ENCODE peak calls at places on chromosomes 12 and 14, in nine cellular contexts. F, Q, A, C, W, D, J, H and S are unnamed samples.

GRCh38 chr14:35155962-35156361 is 33.6 kb downstream of the PRORP start:
- DNase-seq in F (no peak), D (peak; percentile 21), A (peak; percentile 33), Q (peak; percentile 3), C (peak; percentile 40), H (no peak), J (peak; percentile 2), W (no peak), S (peak; percentile 27)

GRCh38 chr14:33123281-33123680 is 184.6 kb downstream of the NPAS3 start:
- DNase-seq in D (no peak), H (no peak), W (no peak), J (no peak), Q (no peak), A (no peak), C (no peak), F (no peak), S (no peak)

GRCh38 chr14:97930191-97930590 is 1133.0 kb downstream of the VRK1 start:
- DNase-seq in Q (peak; percentile 30), C (no peak), W (no peak), A (no peak), D (no peak), J (no peak), F (no peak), H (no peak), S (no peak)

GRCh38 chr14:101845896-101846295 is 84.4 kb downstream of the PPP2R5C start:
- DNase-seq in C (no peak), W (no peak), A (no peak), F (no peak), Q (no peak), J (no peak), H (no peak), D (peak; percentile 54), S (no peak)

GRCh38 chr12:84767079-84767478 is 145.5 kb downstream of the SLC6A15 start:
- DNase-seq in A (no peak), J (no peak), Q (no peak), C (no peak), F (no peak), D (peak; percentile 38), W (no peak), H (no peak), S (no peak)

GRCh38 chr12:16347391-16348298 is at the start of gene MGST1:
- DNase-seq in W (peak; percentile 57), C (peak; percentile 81), Q (peak; percentile 80), D (peak; percentile 8), H (peak; percentile 35), A (peak; percentile 70), F (peak; percentile 96), J (peak; percentile 96), S (peak; percentile 73)

GRCh38 chr14:71163842-71164500 is 256.7 kb downstream of the PCNX1 start:
- DNase-seq in C (no peak), D (no peak), F (no peak), H (no peak), Q (no peak), W (no peak), J (no peak), A (no peak), S (no peak)

GRCh38 chr12:21336656-21337055 is 1.9 kb upstream of the SLCO1A2 start:
- DNase-seq in Q (no peak), W (no peak), H (no peak), J (no peak), D (no peak), F (no peak), A (no peak), C (no peak), S (no peak)

GRCh38 chr12:58148405-58148804 is 207.0 kb downstream of the ATP23 start:
- DNase-seq in W (peak; percentile 6), J (no peak), H (no peak), F (no peak), Q (peak; percentile 24), A (no peak), D (peak; percentile 15), C (peak; percentile 80), S (peak; percentile 82)

GRCh38 chr12:47110706-47111391 is 31.1 kb upstream of the AMIGO2 start:
- DNase-seq in Q (no peak), J (no peak), D (no peak), A (no peak), C (no peak), F (no peak), H (no peak), W (no peak), S (no peak)

GRCh38 chr14:34461334-34462131 is 507 bp downstream of the SPTSSA start:
- DNase-seq in H (no peak), C (peak; percentile 76), D (no peak), A (peak; percentile 11), W (peak; percentile 13), Q (peak; percentile 71), F (peak; percentile 78), J (peak; percentile 77), S (peak; percentile 56)

GRCh38 chr14:104598461-104599273 is 5.9 kb downstream of the TMEM179 start:
- DNase-seq in A (no peak), D (peak; percentile 31), H (no peak), C (no peak), Q (no peak), F (no peak), W (no peak), J (no peak), S (no peak)

GRCh38 chr14:73829526-73830431 is 21.9 kb upstream of the PTGR2 start:
- DNase-seq in W (no peak), H (no peak), J (no peak), D (no peak), Q (peak; percentile 56), C (peak; percentile 89), F (no peak), A (no peak), S (peak; percentile 65)

GRCh38 chr12:132537049-132537448 is 47.1 kb downstream of the FBRSL1 start:
- DNase-seq in H (no peak), A (no peak), Q (no peak), C (no peak), F (no peak), W (no peak), D (no peak), J (no peak), S (no peak)

GRCh38 chr14:52473557-52473956 is 78.7 kb downstream of the TXNDC16 start:
- DNase-seq in C (peak; percentile 45), W (peak; percentile 28), F (peak; percentile 12), J (peak; percentile 38), D (peak; percentile 16), H (no peak), A (peak; percentile 14), Q (peak; percentile 27), S (peak; percentile 78)

GRCh38 chr14:76950043-76951020 is 78.2 kb downstream of the IRF2BPL start:
- DNase-seq in Q (no peak), W (no peak), J (no peak), H (no peak), C (peak; percentile 80), D (no peak), A (no peak), F (no peak), S (peak; percentile 60)

DNA sequence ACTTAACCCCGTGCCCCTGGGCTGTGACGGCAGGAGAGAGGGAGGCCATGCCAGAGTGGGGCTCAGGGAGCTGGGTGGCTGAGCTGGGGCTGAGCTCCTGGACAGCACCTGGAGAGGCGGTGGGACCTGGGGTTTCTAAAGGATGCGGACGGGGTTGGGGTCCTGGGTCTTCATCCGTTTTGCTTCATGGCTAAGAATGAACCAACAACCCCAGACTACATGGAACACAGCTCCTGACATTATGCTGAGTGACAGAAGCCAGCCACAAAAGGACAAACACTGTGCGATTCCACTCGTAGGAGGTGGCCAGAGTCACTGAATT is 60.6 kb downstream of the NCOR2 start:
- DNase-seq in C (no peak), H (no peak), Q (no peak), D (no peak), J (no peak), W (no peak), A (no peak), F (no peak), S (no peak)
- H3K79me2 ChIP-seq in C (peaks cover 100% of the 10 kb centered on the region), H (peaks cover 92% of the 10 kb centered on the region), Q (peaks cover 97% of the 10 kb centered on the region), D (peaks cover 100% of the 10 kb centered on the region), J (peaks cover 100% of the 10 kb centered on the region), W (peaks cover 75% of the 10 kb centered on the region), A (no peaks in the 10 kb centered on the region), F (peaks cover 96% of the 10 kb centered on the region), S (peaks cover 58% of the 10 kb centered on the region)

DNA sequence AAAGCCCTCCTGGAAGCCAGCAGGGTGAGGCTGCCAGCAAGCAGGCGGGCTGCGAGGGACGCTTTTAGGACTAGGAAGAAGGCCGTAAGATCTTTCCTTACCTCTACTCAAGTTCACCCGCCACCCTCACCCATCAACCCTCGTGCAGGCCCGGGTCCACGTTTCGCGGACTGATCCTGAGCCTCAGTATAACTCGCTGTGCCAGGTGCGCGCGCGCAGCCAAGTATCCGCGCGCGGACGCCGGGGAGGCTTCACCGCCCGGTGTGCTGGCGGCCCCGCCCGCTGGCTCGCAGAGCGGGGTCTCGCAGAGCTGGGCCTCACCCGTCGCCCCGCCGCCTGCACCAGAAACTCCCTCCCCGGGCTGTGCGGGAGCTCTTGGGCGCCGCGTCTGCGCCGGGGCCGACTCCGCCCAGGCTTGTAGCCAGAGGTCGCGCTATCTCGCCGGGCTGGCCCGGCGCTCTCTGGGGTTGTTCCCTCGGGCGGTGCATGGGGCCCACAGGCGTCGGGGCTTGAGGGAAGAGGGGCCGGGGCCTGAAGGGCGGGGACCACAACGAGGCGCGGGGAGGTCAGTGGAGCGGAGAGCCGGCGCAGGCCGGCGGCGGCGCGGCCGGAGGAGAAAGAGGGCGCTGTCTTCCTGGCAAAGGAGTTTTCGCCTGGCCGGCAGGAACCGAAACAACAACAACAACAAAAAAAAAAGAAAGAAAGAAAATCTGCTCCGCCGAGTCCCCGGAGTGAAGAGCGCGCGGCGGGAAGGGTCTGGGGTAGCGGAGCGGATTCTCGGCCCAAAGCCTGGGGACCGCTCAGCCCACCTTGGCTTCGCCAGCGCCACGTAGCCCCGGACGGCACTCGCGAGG is 7.7 kb upstream of the SIX1 start:
- DNase-seq in D (peak; percentile 71), J (peak; percentile 88), Q (peak; percentile 68), C (peak; percentile 83), W (no peak), A (peak; percentile 94), F (peak; percentile 90), H (peak; percentile 51), S (peak; percentile 76)
- TF ChIP-seq EZH2phosphoT487 in D (no peak), J (peak; percentile 6), Q (no peak), C (no peak), W (no peak), A (no peak), F (peak; percentile 71), H (no peak), S (no peak)

DNA sequence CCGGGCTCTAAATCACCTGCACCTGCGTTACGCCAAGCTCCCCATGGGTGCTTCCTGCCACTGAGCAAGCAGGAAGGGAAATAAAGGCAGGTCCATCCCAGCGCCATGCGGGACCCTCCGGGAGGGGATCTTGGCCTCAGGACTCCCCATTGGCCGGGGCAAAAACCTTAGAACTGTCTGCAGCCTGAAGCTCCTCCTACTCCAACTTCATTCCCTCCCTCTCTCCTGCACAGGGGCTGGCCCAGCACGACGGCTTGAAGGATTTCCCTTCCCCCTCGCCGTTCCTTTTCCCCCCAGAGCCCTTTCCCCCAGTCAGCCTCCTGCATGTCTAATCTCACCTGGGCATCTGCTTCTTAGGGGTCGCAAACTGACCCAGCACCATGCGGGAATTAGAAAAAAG is 137.2 kb upstream of the NCOR2 start:
- DNase-seq in A (no peak), Q (no peak), D (no peak), C (no peak), F (no peak), H (no peak), W (no peak), J (no peak), S (no peak)
- H3K79me2 ChIP-seq in A (no peaks in the 10 kb centered on the region), Q (no peaks in the 10 kb centered on the region), D (no peaks in the 10 kb centered on the region), C (no peaks in the 10 kb centered on the region), F (no peaks in the 10 kb centered on the region), H (no peaks in the 10 kb centered on the region), W (no peaks in the 10 kb centered on the region), J (no peaks in the 10 kb centered on the region), S (no peaks in the 10 kb centered on the region)

DNA sequence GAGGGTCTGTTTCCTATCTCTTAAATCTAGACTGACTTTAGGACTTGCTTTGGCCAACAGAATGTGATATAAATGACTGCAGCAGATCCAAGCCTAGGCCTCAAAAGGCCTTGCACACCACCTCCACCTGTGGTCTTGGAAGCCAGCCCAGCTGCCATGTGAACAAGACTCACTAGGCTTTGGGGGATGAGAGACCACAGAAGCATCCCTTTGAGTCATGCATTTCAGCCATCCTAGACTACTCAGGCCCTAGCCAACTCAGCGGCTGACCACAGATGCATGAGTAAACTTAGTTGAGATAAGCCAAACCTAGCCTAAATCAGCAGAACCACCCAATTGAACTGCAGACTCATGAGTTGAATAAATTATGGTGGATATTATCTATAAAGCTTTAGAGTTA is 87.7 kb downstream of the KCNH5 start:
- DNase-seq in A (no peak), J (no peak), F (no peak), Q (peak; percentile 5), D (no peak), C (peak; percentile 50), W (no peak), H (no peak), S (peak; percentile 89)
- TF ChIP-seq EZH2phosphoT487 in A (no peak), J (no peak), F (no peak), Q (no peak), D (no peak), C (no peak), W (no peak), H (no peak), S (no peak)